ENCODE peak calls at places on chromosomes 3 and 15, in eight cellular contexts. N is brain microvascular endothelial cell; S is foreskin fibroblast; O is right cardiac atrium; K is lung microvascular endothelial cell; E is activated CD4-positive, alpha-beta T cell treated with anti-CD3 and anti-CD28 coated beads, Interleukin-2, amount 10 ng/mL, durations not matched to agents 7 days and 5 days; R is stimulated activated CD8-positive, alpha-beta memory T cell treated with anti-CD3 and anti-CD28 coated beads, Interleukin-12 subunit alpha, Interleukin-12 subunit beta, amount 100 ng/mL, for 4 hours; G is KBM-7. I is an unnamed sample.

GRCh38 chr3:197748597-197749314 is 927 bp upstream of the FYTTD1 start:
- DNase-seq in N (no peak), S (peak), O (no peak), K (no peak), E (no peak), R (no peak), G (no peak), I (no peak)

GRCh38 chr3:64368163-64369025 is 143.1 kb upstream of the PRICKLE2 start:
- DNase-seq in N (no peak), S (peak), O (peak), K (no peak), E (no peak), R (no peak), G (no peak), I (no peak)

GRCh38 chr3:122563717-122564025 is 429 bp downstream of the PARP9 start:
- DNase-seq in N (no peak), S (no peak), O (peak), K (peak), E (peak), R (no peak), G (no peak), I (no peak)

GRCh38 chr3:139101396-139101795 is 56.7 kb upstream of the PRR23C start:
- DNase-seq in N (no peak), S (no peak), O (no peak), K (no peak), E (no peak), R (no peak), G (no peak), I (no peak)

GRCh38 chr15:42544858-42545629 is 3.5 kb downstream of the LRRC57 start:
- DNase-seq in N (peak), S (no peak), O (no peak), K (no peak), E (no peak), R (no peak), G (peak), I (no peak)

GRCh38 chr3:55349851-55350250 is 137.3 kb downstream of the WNT5A start:
- DNase-seq in N (no peak), S (no peak), O (no peak), K (no peak), E (no peak), R (no peak), G (no peak), I (no peak)

GRCh38 chr3:46914849-46915248 is 37.3 kb downstream of the PTH1R start:
- DNase-seq in N (no peak), S (no peak), O (no peak), K (no peak), E (no peak), R (no peak), G (no peak), I (no peak)

GRCh38 chr3:63328386-63328785 is 50.3 kb downstream of the SYNPR start:
- DNase-seq in N (peak), S (peak), O (no peak), K (no peak), E (no peak), R (no peak), G (no peak), I (no peak)

GRCh38 chr3:179526989-179527391 is 35.7 kb upstream of the ACTL6A start:
- DNase-seq in N (peak), S (peak), O (peak), K (peak), E (no peak), R (no peak), G (peak), I (peak)

GRCh38 chr3:100697183-100697582 is 12.1 kb upstream of the TFG start:
- DNase-seq in N (no peak), S (no peak), O (peak), K (no peak), E (no peak), R (no peak), G (no peak), I (no peak)

GRCh38 chr3:65146149-65146548 is 458.3 kb upstream of the ADAMTS9 start:
- DNase-seq in N (peak), S (no peak), O (no peak), K (no peak), E (no peak), R (no peak), G (no peak), I (no peak)

I was measured in NCI-H774.